ENCODE peak calls at places on chromosomes 11 and 22, in nine cellular contexts. I, A, T, H, N, R, Q, S and L are unnamed samples. For H4K20me1, the result is how much of the 10 kb centered on the place peaks cover.

GRCh38 chr11:128297111-128297651 is 290.2 kb downstream of the ETS1 start:
- DNase-seq in I (peak), A (no peak), T (no peak), H (no peak), N (no peak), R (peak), Q (no peak), S (no peak), L (no peak)

GRCh38 chr11:118895093-118896039 is 11.7 kb downstream of the CXCR5 start:
- DNase-seq in I (no peak), A (no peak), T (no peak), H (no peak), N (no peak), R (peak), Q (no peak), S (no peak), L (no peak)

GRCh38 chr11:35061516-35062440 is 77.2 kb upstream of the CD44 start:
- DNase-seq in I (no peak), A (no peak), T (no peak), H (no peak), N (no peak), R (no peak), Q (no peak), S (no peak), L (no peak)

GRCh38 chr11:122747358-122747757 is 90.9 kb upstream of the CRTAM start:
- DNase-seq in I (peak), A (no peak), T (no peak), H (no peak), N (no peak), R (no peak), Q (no peak), S (no peak), L (no peak)

GRCh38 chr11:3994030-3994640 is 100.5 kb upstream of the RRM1 start:
- DNase-seq in I (peak), A (no peak), T (no peak), H (no peak), N (peak), R (no peak), Q (no peak), S (no peak), L (no peak)

GRCh38 chr11:45294499-45294898 is 8.4 kb upstream of the SYT13 start:
- DNase-seq in I (no peak), A (no peak), T (no peak), H (no peak), N (no peak), R (no peak), Q (no peak), S (no peak), L (no peak)

GRCh38 chr11:76266269-76266668 is 60.0 kb upstream of the WNT11 start:
- DNase-seq in I (peak), A (no peak), T (no peak), H (peak), N (no peak), R (no peak), Q (no peak), S (no peak), L (peak)

GRCh38 chr11:70527429-70528045 is 129.2 kb downstream of the CTTN start:
- DNase-seq in I (no peak), A (no peak), T (no peak), H (no peak), N (no peak), R (no peak), Q (peak), S (no peak), L (no peak)

GRCh38 chr11:134659882-134660281 is 247.8 kb upstream of the B3GAT1 start:
- DNase-seq in I (no peak), A (peak), T (no peak), H (no peak), N (no peak), R (peak), Q (no peak), S (no peak), L (no peak)

GRCh38 chr11:75454987-75455386 is 22.0 kb upstream of the KLHL35 start:
- DNase-seq in I (no peak), A (no peak), T (no peak), H (no peak), N (no peak), R (no peak), Q (no peak), S (no peak), L (no peak)

GRCh38 chr11:119222308-119222707 is 16.2 kb downstream of the CBL start:
- DNase-seq in I (peak), A (no peak), T (no peak), H (no peak), N (no peak), R (no peak), Q (peak), S (no peak), L (no peak)

GRCh38 chr11:115745545-115746265 is 241.5 kb upstream of the CADM1 start:
- DNase-seq in I (no peak), A (no peak), T (peak), H (no peak), N (no peak), R (no peak), Q (peak), S (no peak), L (no peak)

GRCh38 chr22:23709107-23709506 is 18.3 kb downstream of the RGL4 start:
- DNase-seq in I (peak), A (no peak), T (no peak), H (no peak), N (no peak), R (no peak), Q (no peak), S (no peak), L (no peak)

GRCh38 chr11:130897262-130898182 is 18.8 kb downstream of the SNX19 start:
- DNase-seq in I (peak), A (no peak), T (no peak), H (no peak), N (no peak), R (no peak), Q (no peak), S (no peak), L (peak)

GRCh38 chr11:76801205-76801604 is 18.0 kb downstream of the TSKU start:
- DNase-seq in I (no peak), A (no peak), T (no peak), H (no peak), N (no peak), R (no peak), Q (no peak), S (no peak), L (no peak)

GRCh38 chr22:24489011-24489410 is 6.1 kb upstream of the UPB1 start:
- DNase-seq in I (no peak), A (no peak), T (no peak), H (no peak), N (no peak), R (no peak), Q (no peak), S (no peak), L (no peak)

GRCh38 chr22:37486224-37486845 is at the start of gene MFNG:
- DNase-seq in I (peak), A (peak), T (peak), H (no peak), N (peak), R (peak), Q (peak), S (no peak), L (no peak)

GRCh38 chr22:28025333-28025732 is 106.3 kb upstream of the PITPNB start:
- DNase-seq in I (no peak), A (no peak), T (no peak), H (no peak), N (peak), R (no peak), Q (peak), S (no peak), L (no peak)

GRCh38 chr22:45865561-45866397 is 111.2 kb downstream of the WNT7B start:
- DNase-seq in I (no peak), A (peak), T (no peak), H (no peak), N (no peak), R (no peak), Q (no peak), S (no peak), L (no peak)

GRCh38 chr11:121721448-121721847 is 268.7 kb upstream of the SORL1-AS1 start:
- DNase-seq in I (no peak), A (no peak), T (no peak), H (no peak), N (no peak), R (no peak), Q (no peak), S (no peak), L (no peak)

GRCh38 chr11:76550781-76551180 is 106.0 kb downstream of the EMSY start:
- DNase-seq in I (no peak), A (no peak), T (no peak), H (no peak), N (no peak), R (no peak), Q (no peak), S (no peak), L (no peak)

GRCh38 chr11:57497303-57498247 is 17.9 kb downstream of the SLC43A1 start:
- DNase-seq in I (no peak), A (no peak), T (no peak), H (no peak), N (no peak), R (no peak), Q (no peak), S (no peak), L (no peak)

GRCh38 chr11:129803533-129803932 is 12.1 kb upstream of the TMEM45B start:
- DNase-seq in I (no peak), A (no peak), T (no peak), H (no peak), N (no peak), R (no peak), Q (no peak), S (no peak), L (peak)

GRCh38 chr22:42720263-42721044 is at the start of gene A4GALT:
- DNase-seq in I (no peak), A (peak), T (peak), H (no peak), N (no peak), R (no peak), Q (peak), S (no peak), L (no peak)

GRCh38 chr22:45537734-45538181 is 35.1 kb downstream of the FBLN1 start:
- DNase-seq in I (peak), A (no peak), T (no peak), H (no peak), N (no peak), R (peak), Q (peak), S (no peak), L (no peak)

GRCh38 chr22:39496131-39496838 is 5.8 kb upstream of the MIEF1 start:
- DNase-seq in I (peak), A (peak), T (peak), H (peak), N (peak), R (peak), Q (peak), S (no peak), L (peak)

GRCh38 chr11:75270896-75271415 is 30.4 kb downstream of the TPBGL start:
- DNase-seq in I (peak), A (no peak), T (peak), H (peak), N (no peak), R (peak), Q (no peak), S (no peak), L (no peak)

GRCh38 chr11:96365493-96365892 is 22.5 kb upstream of the MAML2 start:
- DNase-seq in I (no peak), A (no peak), T (no peak), H (no peak), N (no peak), R (no peak), Q (no peak), S (no peak), L (no peak)

GRCh38 chr11:95121687-95122086 is 32.0 kb downstream of the ENDOD1 start:
- DNase-seq in I (no peak), A (no peak), T (no peak), H (no peak), N (no peak), R (no peak), Q (no peak), S (no peak), L (no peak)

GRCh38 chr11:10641314-10642206 is 52.0 kb downstream of the IRAG1 start:
- DNase-seq in I (no peak), A (no peak), T (no peak), H (no peak), N (no peak), R (no peak), Q (no peak), S (no peak), L (no peak)

GRCh38 chr22:23215294-23216204 is 35.2 kb downstream of the BCR start:
- DNase-seq in I (peak), A (no peak), T (no peak), H (no peak), N (peak), R (no peak), Q (no peak), S (no peak), L (peak)

GRCh38 chr22:47411006-47411405 is 648.6 kb downstream of the TBC1D22A start:
- DNase-seq in I (no peak), A (no peak), T (no peak), H (no peak), N (no peak), R (no peak), Q (no peak), S (no peak), L (no peak)

GRCh38 chr11:69102732-69103615 is 52.8 kb upstream of the SMIM38 start:
- DNase-seq in I (no peak), A (no peak), T (peak), H (no peak), N (peak), R (no peak), Q (peak), S (no peak), L (peak)

GRCh38 chr22:36884314-36885158 is 23.7 kb downstream of the NCF4 start:
- DNase-seq in I (no peak), A (no peak), T (no peak), H (no peak), N (no peak), R (no peak), Q (no peak), S (no peak), L (peak)

GRCh38 chr22:27438271-27438980 is 363.1 kb downstream of the MN1 start:
- DNase-seq in I (peak), A (no peak), T (peak), H (no peak), N (no peak), R (no peak), Q (peak), S (no peak), L (no peak)

GRCh38 chr11:87602776-87603175 is 565.0 kb downstream of the TMEM135 start:
- DNase-seq in I (no peak), A (no peak), T (no peak), H (no peak), N (no peak), R (no peak), Q (no peak), S (no peak), L (no peak)

GRCh38 chr11:26823963-26824362 is 102.1 kb upstream of the SLC5A12 start:
- DNase-seq in I (no peak), A (no peak), T (no peak), H (no peak), N (no peak), R (peak), Q (no peak), S (no peak), L (no peak)

GRCh38 chr11:99208813-99209212 is 188.1 kb downstream of the CNTN5 start:
- DNase-seq in I (no peak), A (no peak), T (no peak), H (no peak), N (no peak), R (no peak), Q (no peak), S (no peak), L (no peak)
- H4K20me1 ChIP-seq in I (under half), A (under half), T (under half), H (under half), N (under half), R (under half), Q (under half), S (under half), L (under half)

GRCh38 chr11:120350637-120351036 is 14.4 kb downstream of the ARHGEF12 start:
- DNase-seq in I (no peak), A (no peak), T (no peak), H (no peak), N (no peak), R (no peak), Q (no peak), S (no peak), L (no peak)
- H4K20me1 ChIP-seq in I (half or more), A (under half), T (under half), H (under half), N (under half), R (under half), Q (half or more), S (under half), L (under half)

DNA sequence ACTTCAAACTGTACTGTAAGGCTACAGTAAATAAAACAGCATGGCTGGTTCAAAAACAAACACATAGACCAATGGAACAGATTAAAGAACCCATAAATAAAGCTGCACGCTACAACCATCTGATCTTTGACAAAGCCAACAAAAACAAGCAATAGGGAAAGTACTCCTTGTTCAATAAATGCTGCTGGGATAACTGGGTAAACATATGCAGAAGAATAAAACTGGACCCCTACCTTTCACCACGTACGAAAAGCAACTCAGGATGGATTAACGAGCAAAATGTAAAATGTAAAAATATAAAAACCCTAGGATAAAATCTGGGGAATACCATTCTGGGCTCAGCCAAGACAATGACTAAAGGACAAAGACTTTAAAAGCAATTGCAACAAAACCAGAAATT is 201.8 kb upstream of the PGR start:
- DNase-seq in I (no peak), A (no peak), T (no peak), H (no peak), N (no peak), R (no peak), Q (no peak), S (no peak), L (no peak)
- H4K20me1 ChIP-seq in I (under half), A (under half), T (under half), H (under half), N (under half), R (under half), Q (under half), S (under half), L (under half)

DNA sequence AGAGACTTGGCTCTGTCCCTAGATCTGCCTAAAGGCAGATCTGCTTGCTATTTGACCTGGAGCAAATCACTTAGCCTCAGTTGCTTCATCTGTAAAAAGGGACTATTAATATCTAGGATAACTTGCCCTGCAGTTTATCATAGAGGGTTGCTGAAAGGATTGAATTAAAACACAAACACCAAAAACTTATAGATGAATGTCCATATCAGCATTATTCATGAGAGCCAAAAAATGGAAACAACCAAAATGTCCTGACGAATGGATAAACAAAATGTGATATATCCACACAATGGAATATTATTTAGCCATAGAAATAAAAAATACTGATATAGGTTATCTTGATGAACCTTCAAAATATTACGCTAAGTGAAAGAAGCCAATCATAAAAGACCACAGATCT is 67.2 kb downstream of the USP35 start:
- DNase-seq in I (no peak), A (no peak), T (no peak), H (no peak), N (no peak), R (no peak), Q (no peak), S (no peak), L (no peak)
- H4K20me1 ChIP-seq in I (under half), A (under half), T (under half), H (under half), N (under half), R (under half), Q (under half), S (under half), L (under half)

GRCh38 chr11:592918-593317 is 16.6 kb downstream of the PHRF1 start:
- DNase-seq in I (no peak), A (no peak), T (no peak), H (no peak), N (no peak), R (no peak), Q (no peak), S (no peak), L (no peak)
- H4K20me1 ChIP-seq in I (half or more), A (under half), T (under half), H (under half), N (under half), R (half or more), Q (under half), S (under half), L (under half)

DNA sequence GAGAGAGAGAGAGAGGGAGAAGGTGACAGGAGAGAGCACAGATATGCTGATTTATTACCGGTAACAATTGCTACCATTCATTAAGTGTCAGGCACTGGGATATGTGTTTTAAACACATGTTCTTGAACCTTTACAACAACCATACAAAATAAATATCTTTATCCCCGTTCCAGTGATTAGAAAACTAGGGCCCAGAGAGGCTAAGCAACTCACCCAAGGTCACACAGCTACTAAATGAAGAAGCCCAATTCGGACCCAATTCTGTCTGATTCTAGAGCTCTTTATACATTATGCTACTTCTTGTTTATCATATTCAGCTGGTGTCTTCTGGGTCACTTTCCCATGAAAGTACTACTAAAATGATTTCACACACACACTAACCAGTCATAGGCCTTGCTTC is 154.0 kb upstream of the RAG2 start:
- DNase-seq in I (no peak), A (no peak), T (no peak), H (no peak), N (no peak), R (no peak), Q (no peak), S (no peak), L (no peak)
- H4K20me1 ChIP-seq in I (under half), A (under half), T (under half), H (under half), N (under half), R (under half), Q (under half), S (under half), L (under half)

DNA sequence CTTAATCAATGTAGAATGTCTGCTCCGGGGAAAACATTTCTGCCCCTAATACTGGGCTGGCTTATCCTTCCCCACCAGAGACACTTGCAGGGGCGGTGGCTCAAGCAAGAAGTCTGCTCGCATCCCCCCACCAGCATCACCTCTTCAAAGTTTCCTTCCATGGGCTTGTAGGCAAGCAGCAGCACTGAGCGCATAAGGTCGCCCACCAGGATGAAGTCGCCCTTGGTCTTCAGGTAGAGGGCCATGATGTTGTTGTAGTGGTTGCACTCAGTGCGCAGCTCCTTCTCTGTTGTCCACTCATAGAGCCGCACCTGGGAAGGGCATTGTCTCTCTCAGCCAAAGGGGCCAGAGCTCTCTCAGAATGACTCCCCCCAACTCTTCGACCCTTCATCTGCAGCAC is 8.6 kb upstream of the VWCE start:
- DNase-seq in I (no peak), A (no peak), T (no peak), H (no peak), N (no peak), R (no peak), Q (no peak), S (no peak), L (no peak)
- H4K20me1 ChIP-seq in I (under half), A (under half), T (under half), H (under half), N (under half), R (under half), Q (under half), S (under half), L (under half)